ENCODE peak calls at places on chromosomes 2 and 18, in six cellular contexts. W is NB4, S is dorsolateral prefrontal cortex, Y is HFFc6, Z is brain microvascular endothelial cell, O is glutamatergic neuron. C is an unnamed sample.

GRCh38 chr2:217256261-217256660 is 396.4 kb upstream of the TNP1 start:
- DNase-seq in Z (no peak), Y (no peak), O (no peak), S (no peak), W (no peak), C (no peak)

GRCh38 chr2:24489465-24489864 is 1.6 kb upstream of the NCOA1 start:
- DNase-seq in Y (no peak), S (no peak), W (no peak), Z (no peak), O (no peak), C (no peak)

GRCh38 chr2:30177861-30178465 is 31.2 kb downstream of the YPEL5 start:
- DNase-seq in S (no peak), O (no peak), Y (no peak), W (no peak), Z (no peak), C (no peak)

GRCh38 chr2:60678551-60678950 is 77.5 kb upstream of the PAPOLG start:
- DNase-seq in W (no peak), O (no peak), Y (no peak), Z (no peak), S (no peak), C (no peak)

GRCh38 chr2:103437161-103437560 is 675.3 kb downstream of the TMEM182 start:
- DNase-seq in W (no peak), O (no peak), Z (no peak), Y (no peak), S (no peak), C (no peak)

GRCh38 chr2:222671259-222672067 is at the start of gene MOGAT1:
- DNase-seq in Y (no peak), S (peak), W (no peak), O (peak), Z (no peak), C (peak)

GRCh38 chr2:39128919-39129391 is 8.1 kb upstream of the SOS1 start:
- DNase-seq in Z (no peak), W (peak), Y (no peak), O (no peak), S (no peak), C (no peak)

GRCh38 chr2:58620127-58620526 is 379.0 kb upstream of the FANCL start:
- DNase-seq in S (no peak), Z (peak), O (no peak), Y (no peak), W (no peak), C (no peak)

GRCh38 chr2:109712126-109712455 is 82.0 kb upstream of the RGPD5 start:
- DNase-seq in W (no peak), Y (no peak), S (no peak), Z (no peak), O (no peak), C (no peak)

GRCh38 chr2:205617905-205618304 is 64.4 kb upstream of the NRP2 start:
- DNase-seq in Y (no peak), W (no peak), S (no peak), Z (no peak), O (no peak), C (no peak)
- TF ChIP-seq CTCF in Y (no peak), W (no peak), S (no peak), Z (no peak), O (no peak), C (no peak)

GRCh38 chr18:76688724-76689472 is 133.5 kb upstream of the ZNF236 start:
- DNase-seq in Y (no peak), Z (no peak), O (no peak), S (no peak), W (no peak), C (no peak)

GRCh38 chr18:76691800-76692199 is 130.6 kb upstream of the ZNF236 start:
- DNase-seq in S (no peak), O (no peak), W (no peak), Z (no peak), Y (peak), C (no peak)

GRCh38 chr18:76686737-76687231 is 135.6 kb upstream of the ZNF236 start:
- DNase-seq in S (no peak), Y (peak), O (peak), Z (peak), W (peak), C (peak)

GRCh38 chr18:76687271-76688006 is 134.9 kb upstream of the ZNF236 start:
- DNase-seq in O (no peak), W (no peak), S (no peak), Y (no peak), Z (peak), C (peak)

GRCh38 chr18:76689646-76690264 is 132.6 kb upstream of the ZNF236 start:
- DNase-seq in W (no peak), S (no peak), O (no peak), Y (no peak), Z (no peak), C (no peak)
- TF ChIP-seq CTCF in W (no peak), S (no peak), O (no peak), Y (peak), Z (no peak), C (no peak)

GRCh38 chr18:77754475-77755044 is 504.9 kb downstream of the GALR1 start:
- DNase-seq in Y (no peak), S (no peak), Z (no peak), W (no peak), O (no peak), C (no peak)
- TF ChIP-seq CTCF in Y (no peak), S (no peak), Z (no peak), W (no peak), O (no peak), C (no peak)

DNA sequence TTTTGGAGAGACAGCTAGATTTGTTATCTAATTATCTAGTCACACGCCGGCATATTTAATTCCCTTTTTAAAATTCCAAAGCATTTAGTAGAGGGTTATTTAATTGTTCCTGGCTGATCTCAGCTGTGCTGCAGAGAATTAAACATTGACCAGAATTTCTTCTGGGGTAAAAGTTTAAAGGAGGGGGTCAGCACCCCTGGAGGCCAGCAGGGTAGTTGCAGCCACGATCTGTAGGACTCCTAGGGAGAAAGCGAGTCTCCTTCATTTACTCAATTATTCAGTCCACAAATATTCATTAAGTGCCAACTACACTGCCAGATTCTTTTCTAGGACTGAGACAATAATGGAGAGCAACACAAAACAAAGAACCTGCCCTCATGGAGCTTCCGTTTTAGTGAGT is 294.3 kb downstream of the RDH14 start:
- DNase-seq in O (no peak), Z (no peak), W (no peak), Y (no peak), S (no peak), C (no peak)
- TF ChIP-seq CTCF in O (peak), Z (peak), W (peak), Y (peak), S (no peak), C (no peak)

GRCh38 chr2:145654156-145654555 is 1134.2 kb upstream of the ZEB2 start:
- DNase-seq in S (no peak), O (no peak), W (no peak), Z (no peak), Y (no peak), C (no peak)
- TF ChIP-seq CTCF in S (no peak), O (no peak), W (no peak), Z (no peak), Y (no peak), C (no peak)

GRCh38 chr18:71850602-71851001 is 693.5 kb downstream of the CBLN2 start:
- DNase-seq in Y (no peak), W (no peak), O (no peak), Z (no peak), S (no peak), C (no peak)
- TF ChIP-seq CTCF in Y (no peak), W (no peak), O (no peak), Z (no peak), S (no peak), C (no peak)

DNA sequence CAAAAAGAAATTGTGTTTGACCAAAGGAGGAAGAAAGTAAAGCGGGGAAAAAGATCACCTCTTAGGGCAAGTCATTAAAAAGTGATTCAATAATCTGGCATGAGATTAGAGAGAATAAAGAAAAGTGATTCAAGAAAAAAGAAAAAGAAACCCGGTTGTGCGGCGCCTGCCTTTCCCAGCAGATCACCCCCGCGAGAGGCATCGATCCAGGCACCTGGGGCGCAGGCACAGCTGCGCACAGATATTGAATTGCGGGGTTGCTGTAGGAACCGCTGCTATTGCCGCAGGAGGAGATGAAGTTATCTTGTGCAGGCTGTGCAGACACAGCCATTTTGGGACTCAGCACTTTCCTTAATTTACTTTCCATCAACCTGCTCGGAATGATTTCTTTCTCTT is 71.2 kb downstream of the PLB1 start:
- DNase-seq in S (peak), Y (no peak), O (peak), Z (no peak), W (no peak), C (peak)
- TF ChIP-seq CTCF in S (peak), Y (no peak), O (peak), Z (no peak), W (no peak), C (no peak)

GRCh38 chr18:7117390-7118355 is at the start of gene LAMA1:
- DNase-seq in W (no peak), O (peak), S (peak), Y (no peak), Z (no peak), C (no peak)
- TF ChIP-seq CTCF in W (no peak), O (no peak), S (no peak), Y (no peak), Z (no peak), C (no peak)

DNA sequence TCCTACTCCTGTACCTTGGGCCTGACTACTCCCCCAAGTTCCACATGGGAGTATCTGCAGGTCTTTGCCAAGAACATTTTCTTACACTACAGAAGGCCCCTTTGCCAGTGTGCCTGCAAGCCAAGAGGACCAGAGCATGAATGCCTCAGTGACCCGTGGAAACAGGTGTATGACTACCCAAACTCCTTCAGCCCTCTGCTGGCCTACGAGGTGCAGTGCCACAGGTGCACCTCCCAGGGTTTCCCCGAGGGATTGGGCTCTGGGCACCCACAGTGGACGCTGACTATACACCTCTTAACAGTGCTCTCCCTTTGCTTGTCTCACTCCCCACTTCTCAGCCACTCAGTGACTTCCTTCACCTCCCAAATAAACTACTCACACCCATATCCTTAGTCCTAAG is 91.4 kb downstream of the COL6A3 start:
- DNase-seq in Z (no peak), S (no peak), W (no peak), O (no peak), Y (no peak), C (peak)
- TF ChIP-seq CTCF in Z (peak), S (no peak), W (peak), O (no peak), Y (peak), C (no peak)

GRCh38 chr2:78992451-78992806 is 33.1 kb upstream of the REG3G start:
- DNase-seq in Y (no peak), O (peak), Z (no peak), S (no peak), W (peak), C (peak)
- TF ChIP-seq CTCF in Y (peak), O (peak), Z (peak), S (peak), W (peak), C (peak)

C was measured in GM10248.